ENCODE peak calls at places on chromosomes 7 and 10, in nine cellular contexts. T is A549, J is uterus, W is ovary, D is Peyer's patch, L is heart left ventricle, R is HCT116, Z is suprapubic skin, G is IMR-90. B is an unnamed sample.
A peak's percentile ranks its signal among the peaks of the same experiment; 100 is the strongest.

GRCh38 chr10:51422311-51423120 is 276.9 kb downstream of the CSTF2T start:
- DNase-seq in T (peak; percentile 13), J (peak; percentile 73), W (peak; percentile 60), D (peak; percentile 48), L (peak; percentile 61), R (peak; percentile 16), Z (no peak), G (peak; percentile 76), B (peak; percentile 72)

GRCh38 chr10:62224606-62225005 is 44.0 kb downstream of the RTKN2 start:
- DNase-seq in T (no peak), J (no peak), W (no peak), D (no peak), L (no peak), R (no peak), Z (no peak), G (peak; percentile 78), B (no peak)

GRCh38 chr7:76369011-76369410 is 10.2 kb upstream of the YWHAG start:
- DNase-seq in T (no peak), J (no peak), W (no peak), D (peak; percentile 31), L (peak; percentile 11), R (no peak), Z (no peak), G (no peak), B (no peak)

GRCh38 chr7:105787793-105788192 is 88.6 kb downstream of the ATXN7L1 start:
- DNase-seq in T (no peak), J (no peak), W (no peak), D (no peak), L (no peak), R (no peak), Z (no peak), G (no peak), B (peak; percentile 23)

GRCh38 chr7:155337946-155338631 is 40.4 kb downstream of the INSIG1 start:
- DNase-seq in T (no peak), J (no peak), W (no peak), D (no peak), L (no peak), R (no peak), Z (no peak), G (no peak), B (no peak)

GRCh38 chr7:158740657-158741293 is 36.2 kb upstream of the NCAPG2 start:
- DNase-seq in T (peak; percentile 51), J (peak; percentile 30), W (peak; percentile 60), D (no peak), L (no peak), R (no peak), Z (no peak), G (peak; percentile 95), B (no peak)

GRCh38 chr7:87565877-87566276 is 34.8 kb downstream of the ABCB1 start:
- DNase-seq in T (no peak), J (no peak), W (no peak), D (no peak), L (no peak), R (no peak), Z (no peak), G (no peak), B (no peak)

GRCh38 chr7:142669074-142669654 is 80.1 kb upstream of the PRSS1 start:
- DNase-seq in T (peak; percentile 1), J (no peak), W (no peak), D (no peak), L (no peak), R (no peak), Z (no peak), G (peak; percentile 3), B (peak; percentile 40)

GRCh38 chr7:153091477-153091876 is 331.9 kb downstream of the ACTR3B start:
- DNase-seq in T (no peak), J (no peak), W (no peak), D (no peak), L (no peak), R (no peak), Z (no peak), G (no peak), B (no peak)

GRCh38 chr7:50349399-50349798 is 44.9 kb downstream of the IKZF1 start:
- DNase-seq in T (no peak), J (no peak), W (no peak), D (no peak), L (no peak), R (no peak), Z (no peak), G (no peak), B (no peak)

GRCh38 chr10:70115948-70116682 is 16.5 kb downstream of the AIFM2 start:
- DNase-seq in T (peak; percentile 64), J (peak; percentile 60), W (peak; percentile 65), D (peak; percentile 61), L (peak; percentile 39), R (peak; percentile 21), Z (no peak), G (peak; percentile 9), B (peak; percentile 44)

GRCh38 chr10:133329401-133330202 is 7.1 kb downstream of the CALY start:
- DNase-seq in T (peak; percentile 89), J (peak; percentile 79), W (peak; percentile 84), D (peak; percentile 92), L (peak; percentile 87), R (no peak), Z (peak; percentile 91), G (peak; percentile 84), B (peak; percentile 88)

GRCh38 chr7:927031-927671 is 27.3 kb downstream of the ADAP1 start:
- DNase-seq in T (no peak), J (no peak), W (peak; percentile 12), D (peak; percentile 75), L (peak; percentile 15), R (no peak), Z (peak; percentile 76), G (no peak), B (no peak)

GRCh38 chr7:158763454-158764033 is 58.9 kb upstream of the NCAPG2 start:
- DNase-seq in T (no peak), J (no peak), W (no peak), D (no peak), L (no peak), R (no peak), Z (no peak), G (no peak), B (peak; percentile 30)

GRCh38 chr7:157411580-157411979 is 74.8 kb downstream of the DNAJB6 start:
- DNase-seq in T (no peak), J (no peak), W (no peak), D (no peak), L (peak; percentile 13), R (no peak), Z (no peak), G (no peak), B (no peak)

GRCh38 chr7:45124351-45124750 is 12.9 kb upstream of the TBRG4 start:
- DNase-seq in T (no peak), J (no peak), W (no peak), D (no peak), L (no peak), R (no peak), Z (no peak), G (no peak), B (no peak)

GRCh38 chr10:71396084-71396713 is 521 bp upstream of the CDH23 start:
- DNase-seq in T (peak; percentile 75), J (peak; percentile 64), W (peak; percentile 83), D (peak; percentile 61), L (peak; percentile 73), R (no peak), Z (peak; percentile 58), G (no peak), B (peak; percentile 34)

GRCh38 chr10:21526184-21526951 is 886 bp upstream of the SKIDA1 start:
- DNase-seq in T (peak; percentile 52), J (peak; percentile 84), W (peak; percentile 88), D (peak; percentile 70), L (peak; percentile 91), R (no peak), Z (peak; percentile 92), G (peak; percentile 64), B (peak; percentile 86)
- TF ChIP-seq POLR2A in T (peak; percentile 51), J (no peak), W (peak; percentile 37), D (no peak), L (peak; percentile 20), R (peak; percentile 45), Z (no peak), G (no peak), B (peak; percentile 23)

GRCh38 chr7:139775829-139776266 is 1.9 kb downstream of the HIPK2 start:
- DNase-seq in T (peak; percentile 78), J (peak; percentile 74), W (peak; percentile 66), D (no peak), L (peak; percentile 73), R (peak; percentile 73), Z (peak; percentile 83), G (peak; percentile 85), B (peak; percentile 73)
- TF ChIP-seq POLR2A in T (no peak), J (no peak), W (no peak), D (no peak), L (peak; percentile 18), R (no peak), Z (no peak), G (peak; percentile 72), B (no peak)

GRCh38 chr10:116554628-116555027 is 8.9 kb downstream of the PNLIP start:
- DNase-seq in T (no peak), J (no peak), W (no peak), D (no peak), L (no peak), R (no peak), Z (no peak), G (no peak), B (no peak)
- TF ChIP-seq POLR2A in T (no peak), J (no peak), W (no peak), D (no peak), L (no peak), R (no peak), Z (no peak), G (no peak), B (no peak)

DNA sequence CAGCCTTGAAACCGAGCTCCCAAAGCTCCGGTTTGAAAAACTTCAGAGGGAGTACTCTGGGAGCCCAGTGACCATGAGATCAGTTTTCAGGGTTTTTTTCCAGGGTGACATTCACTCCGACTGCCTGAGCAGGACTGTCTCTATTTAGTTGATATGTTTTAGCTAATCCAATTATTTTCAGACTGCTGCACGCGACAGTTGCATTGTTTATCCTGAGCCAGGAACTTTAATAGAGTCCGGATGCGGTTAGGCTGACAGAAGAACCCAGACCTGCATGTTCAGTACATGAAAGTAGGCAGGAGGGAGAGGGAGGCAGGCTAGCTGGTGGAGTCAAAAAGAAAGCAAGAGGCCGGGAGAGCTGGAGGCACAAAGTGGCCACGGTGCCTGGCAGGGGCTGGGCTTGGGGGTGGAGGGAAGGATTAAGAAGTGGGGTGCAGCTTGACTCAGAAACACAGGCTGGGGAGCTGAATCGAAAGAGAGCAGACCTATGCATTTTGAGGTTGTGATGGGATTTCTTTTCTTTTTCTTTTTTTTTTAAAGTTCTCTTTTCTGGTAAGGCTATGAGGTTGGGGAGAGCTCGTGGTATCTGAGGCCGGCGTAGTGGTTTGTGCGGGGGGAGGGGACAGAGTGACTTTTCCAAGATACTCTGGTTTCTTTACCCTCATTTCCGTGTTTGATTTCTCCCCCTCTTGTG is 5.7 kb downstream of the GATA3 start:
- DNase-seq in T (no peak), J (no peak), W (no peak), D (no peak), L (no peak), R (no peak), Z (no peak), G (peak; percentile 25), B (no peak)
- TF ChIP-seq POLR2A in T (no peak), J (no peak), W (no peak), D (no peak), L (no peak), R (no peak), Z (no peak), G (no peak), B (no peak)

B was measured in erythroblast.